ENCODE peak calls at places on chromosomes 13 and 19, in seven cellular contexts. One of them, this sample, is unnamed. For H3K4me1 and H3K9me3, the result is how much of the 10 kb centered on the place peaks cover.

GRCh38 chr13:73465629-73465974 is 406.8 kb downstream of the KLF5 start:
- DNase-seq in HCT116: peak
- DNase-seq in gastrocnemius medialis: no peak
- DNase-seq in fibroblast of lung: peak
- DNase-seq in tibial nerve: no peak
- DNase-seq in neuronal stem cell: no peak
- DNase-seq in PC-3: peak
- DNase-seq in this sample: no peak

GRCh38 chr19:37874784-37875183 is 31.6 kb downstream of the WDR87 start:
- DNase-seq in HCT116: no peak
- DNase-seq in gastrocnemius medialis: no peak
- DNase-seq in fibroblast of lung: peak
- DNase-seq in tibial nerve: no peak
- DNase-seq in neuronal stem cell: no peak
- DNase-seq in PC-3: no peak
- DNase-seq in this sample: no peak

GRCh38 chr13:76882431-76882830 is 3.8 kb downstream of the KCTD12 start:
- DNase-seq in HCT116: no peak
- DNase-seq in gastrocnemius medialis: no peak
- DNase-seq in fibroblast of lung: peak
- DNase-seq in tibial nerve: no peak
- DNase-seq in neuronal stem cell: no peak
- DNase-seq in PC-3: no peak
- DNase-seq in this sample: peak

GRCh38 chr13:102141625-102142472 is 260.0 kb downstream of the FGF14 start:
- DNase-seq in HCT116: no peak
- DNase-seq in gastrocnemius medialis: no peak
- DNase-seq in fibroblast of lung: peak
- DNase-seq in tibial nerve: no peak
- DNase-seq in neuronal stem cell: no peak
- DNase-seq in PC-3: peak
- DNase-seq in this sample: no peak

GRCh38 chr13:52158629-52159158 is 703 bp downstream of the NEK3 start:
- DNase-seq in HCT116: no peak
- DNase-seq in gastrocnemius medialis: peak
- DNase-seq in fibroblast of lung: peak
- DNase-seq in tibial nerve: peak
- DNase-seq in neuronal stem cell: no peak
- DNase-seq in PC-3: peak
- DNase-seq in this sample: peak

GRCh38 chr13:90732049-90732448 is 615.4 kb upstream of the MIR17HG start:
- DNase-seq in HCT116: no peak
- DNase-seq in gastrocnemius medialis: no peak
- DNase-seq in fibroblast of lung: no peak
- DNase-seq in tibial nerve: no peak
- DNase-seq in neuronal stem cell: no peak
- DNase-seq in PC-3: peak
- DNase-seq in this sample: no peak

GRCh38 chr19:8641908-8642547 is 11.6 kb downstream of the NFILZ start:
- DNase-seq in HCT116: peak
- DNase-seq in gastrocnemius medialis: no peak
- DNase-seq in fibroblast of lung: peak
- DNase-seq in tibial nerve: peak
- DNase-seq in neuronal stem cell: no peak
- DNase-seq in PC-3: peak
- DNase-seq in this sample: no peak

GRCh38 chr13:34469212-34469983 is 472.7 kb upstream of the NBEA start:
- DNase-seq in HCT116: no peak
- DNase-seq in gastrocnemius medialis: no peak
- DNase-seq in fibroblast of lung: peak
- DNase-seq in tibial nerve: no peak
- DNase-seq in neuronal stem cell: no peak
- DNase-seq in PC-3: peak
- DNase-seq in this sample: no peak

GRCh38 chr13:71260246-71260645 is 606.8 kb downstream of the DACH1 start:
- DNase-seq in HCT116: no peak
- DNase-seq in gastrocnemius medialis: no peak
- DNase-seq in fibroblast of lung: no peak
- DNase-seq in tibial nerve: no peak
- DNase-seq in neuronal stem cell: no peak
- DNase-seq in PC-3: no peak
- DNase-seq in this sample: no peak

GRCh38 chr13:38637576-38637975 is 49.3 kb upstream of the FREM2 start:
- DNase-seq in HCT116: no peak
- DNase-seq in gastrocnemius medialis: no peak
- DNase-seq in fibroblast of lung: no peak
- DNase-seq in tibial nerve: no peak
- DNase-seq in neuronal stem cell: no peak
- DNase-seq in PC-3: peak
- DNase-seq in this sample: no peak

GRCh38 chr13:84439108-84439507 is 556.8 kb upstream of the SLITRK1 start:
- DNase-seq in HCT116: no peak
- DNase-seq in gastrocnemius medialis: no peak
- DNase-seq in fibroblast of lung: peak
- DNase-seq in tibial nerve: no peak
- DNase-seq in neuronal stem cell: no peak
- DNase-seq in PC-3: no peak
- DNase-seq in this sample: no peak

GRCh38 chr13:30818323-30818960 is 83.1 kb downstream of the ALOX5AP start:
- DNase-seq in HCT116: no peak
- DNase-seq in gastrocnemius medialis: no peak
- DNase-seq in fibroblast of lung: peak
- DNase-seq in tibial nerve: no peak
- DNase-seq in neuronal stem cell: no peak
- DNase-seq in PC-3: no peak
- DNase-seq in this sample: peak

GRCh38 chr19:38841787-38842438 is 7.9 kb downstream of the HNRNPL start:
- DNase-seq in HCT116: no peak
- DNase-seq in gastrocnemius medialis: no peak
- DNase-seq in fibroblast of lung: no peak
- DNase-seq in tibial nerve: no peak
- DNase-seq in neuronal stem cell: no peak
- DNase-seq in PC-3: no peak
- DNase-seq in this sample: peak

GRCh38 chr19:45147835-45148676 is 12.7 kb downstream of the NKPD1 start:
- DNase-seq in HCT116: no peak
- DNase-seq in gastrocnemius medialis: no peak
- DNase-seq in fibroblast of lung: no peak
- DNase-seq in tibial nerve: no peak
- DNase-seq in neuronal stem cell: no peak
- DNase-seq in PC-3: no peak
- DNase-seq in this sample: peak

GRCh38 chr19:4441994-4442845 is 15.4 kb downstream of the UBXN6 start:
- DNase-seq in HCT116: no peak
- DNase-seq in gastrocnemius medialis: no peak
- DNase-seq in fibroblast of lung: no peak
- DNase-seq in tibial nerve: no peak
- DNase-seq in neuronal stem cell: no peak
- DNase-seq in PC-3: no peak
- DNase-seq in this sample: no peak

GRCh38 chr19:4656102-4656501 is 14.0 kb downstream of the MYDGF start:
- DNase-seq in HCT116: no peak
- DNase-seq in gastrocnemius medialis: no peak
- DNase-seq in fibroblast of lung: no peak
- DNase-seq in tibial nerve: no peak
- DNase-seq in neuronal stem cell: no peak
- DNase-seq in PC-3: no peak
- DNase-seq in this sample: no peak

GRCh38 chr13:49304763-49305695 is 57.3 kb downstream of the CDADC1 start:
- DNase-seq in HCT116: no peak
- DNase-seq in gastrocnemius medialis: no peak
- DNase-seq in fibroblast of lung: no peak
- DNase-seq in tibial nerve: no peak
- DNase-seq in neuronal stem cell: no peak
- DNase-seq in PC-3: no peak
- DNase-seq in this sample: no peak

GRCh38 chr19:23381114-23381513 is 14.2 kb downstream of the ZNF91 start:
- DNase-seq in HCT116: no peak
- DNase-seq in gastrocnemius medialis: no peak
- DNase-seq in fibroblast of lung: no peak
- DNase-seq in tibial nerve: no peak
- DNase-seq in neuronal stem cell: no peak
- DNase-seq in PC-3: peak
- DNase-seq in this sample: no peak
- H3K27ac ChIP-seq in HCT116: no peak
- H3K27ac ChIP-seq in gastrocnemius medialis: no peak
- H3K27ac ChIP-seq in fibroblast of lung: no peak
- H3K27ac ChIP-seq in tibial nerve: no peak
- H3K27ac ChIP-seq in neuronal stem cell: no peak
- H3K27ac ChIP-seq in PC-3: no peak
- H3K27ac ChIP-seq in this sample: no peak

DNA sequence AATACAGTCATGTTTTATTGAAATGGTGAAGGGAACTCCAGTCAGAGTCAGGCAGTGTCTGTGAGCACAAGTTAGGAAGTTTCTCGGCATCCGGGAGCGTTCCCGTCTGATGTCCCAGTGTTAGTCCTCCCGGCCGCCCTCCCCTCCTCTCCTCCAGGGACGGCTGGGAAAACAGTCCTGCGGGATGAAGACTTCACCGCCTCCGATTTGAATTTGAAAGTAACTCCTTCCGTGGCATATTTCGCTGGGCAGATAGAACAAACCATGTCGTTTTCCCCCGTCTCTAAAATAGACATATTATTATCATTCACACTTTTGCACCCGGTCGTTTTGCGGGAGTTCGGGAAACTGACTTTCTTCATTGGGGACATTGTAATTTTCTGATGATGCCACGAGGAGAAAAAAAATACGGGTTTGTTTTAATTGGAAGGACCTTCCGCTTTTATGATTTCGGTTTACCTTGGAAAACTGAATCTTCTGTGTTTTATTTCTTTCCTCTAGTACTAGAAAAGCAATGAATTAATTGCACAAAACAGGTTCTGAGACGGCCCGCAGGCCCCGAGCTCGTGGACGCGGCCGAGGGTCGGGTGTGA is 76.6 kb downstream of the ZIC5 start:
- DNase-seq in HCT116: no peak
- DNase-seq in gastrocnemius medialis: no peak
- DNase-seq in fibroblast of lung: peak
- DNase-seq in tibial nerve: no peak
- DNase-seq in neuronal stem cell: no peak
- DNase-seq in PC-3: no peak
- DNase-seq in this sample: no peak
- H3K4me1 ChIP-seq in HCT116: under half
- H3K4me1 ChIP-seq in gastrocnemius medialis: under half
- H3K4me1 ChIP-seq in fibroblast of lung: under half
- H3K4me1 ChIP-seq in tibial nerve: under half
- H3K4me1 ChIP-seq in neuronal stem cell: under half
- H3K4me1 ChIP-seq in PC-3: under half
- H3K4me1 ChIP-seq in this sample: under half

GRCh38 chr19:50044922-50045321 is 19.1 kb downstream of the ZNF473 start:
- DNase-seq in HCT116: no peak
- DNase-seq in gastrocnemius medialis: no peak
- DNase-seq in fibroblast of lung: no peak
- DNase-seq in tibial nerve: no peak
- DNase-seq in neuronal stem cell: no peak
- DNase-seq in PC-3: no peak
- DNase-seq in this sample: no peak
- H3K9me3 ChIP-seq in HCT116: half or more
- H3K9me3 ChIP-seq in gastrocnemius medialis: under half
- H3K9me3 ChIP-seq in fibroblast of lung: under half
- H3K9me3 ChIP-seq in tibial nerve: under half
- H3K9me3 ChIP-seq in neuronal stem cell: half or more
- H3K9me3 ChIP-seq in PC-3: under half
- H3K9me3 ChIP-seq in this sample: under half

DNA sequence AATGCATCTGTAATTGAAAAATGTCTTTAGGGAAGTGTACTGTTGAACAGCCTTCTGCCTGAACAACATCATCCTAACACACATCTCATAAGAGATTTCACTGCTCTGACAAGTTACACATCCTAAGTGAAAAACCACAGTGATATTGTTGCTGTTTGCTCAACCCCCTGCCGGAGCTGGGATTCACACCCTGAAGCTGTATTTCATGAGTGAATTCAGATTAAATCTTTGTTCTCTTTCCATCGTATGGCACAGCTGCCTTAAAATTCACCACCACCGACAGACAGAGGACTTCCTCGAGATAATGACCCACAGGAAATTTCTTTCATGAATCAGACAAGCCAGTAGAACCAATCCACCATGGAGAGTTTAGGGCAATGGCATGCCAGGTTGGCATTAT is 280.8 kb downstream of the DCT start:
- DNase-seq in HCT116: no peak
- DNase-seq in gastrocnemius medialis: no peak
- DNase-seq in fibroblast of lung: no peak
- DNase-seq in tibial nerve: no peak
- DNase-seq in neuronal stem cell: no peak
- DNase-seq in PC-3: no peak
- DNase-seq in this sample: no peak
- H3K27ac ChIP-seq in HCT116: no peak
- H3K27ac ChIP-seq in gastrocnemius medialis: no peak
- H3K27ac ChIP-seq in fibroblast of lung: no peak
- H3K27ac ChIP-seq in tibial nerve: no peak
- H3K27ac ChIP-seq in neuronal stem cell: no peak
- H3K27ac ChIP-seq in PC-3: no peak
- H3K27ac ChIP-seq in this sample: no peak

DNA sequence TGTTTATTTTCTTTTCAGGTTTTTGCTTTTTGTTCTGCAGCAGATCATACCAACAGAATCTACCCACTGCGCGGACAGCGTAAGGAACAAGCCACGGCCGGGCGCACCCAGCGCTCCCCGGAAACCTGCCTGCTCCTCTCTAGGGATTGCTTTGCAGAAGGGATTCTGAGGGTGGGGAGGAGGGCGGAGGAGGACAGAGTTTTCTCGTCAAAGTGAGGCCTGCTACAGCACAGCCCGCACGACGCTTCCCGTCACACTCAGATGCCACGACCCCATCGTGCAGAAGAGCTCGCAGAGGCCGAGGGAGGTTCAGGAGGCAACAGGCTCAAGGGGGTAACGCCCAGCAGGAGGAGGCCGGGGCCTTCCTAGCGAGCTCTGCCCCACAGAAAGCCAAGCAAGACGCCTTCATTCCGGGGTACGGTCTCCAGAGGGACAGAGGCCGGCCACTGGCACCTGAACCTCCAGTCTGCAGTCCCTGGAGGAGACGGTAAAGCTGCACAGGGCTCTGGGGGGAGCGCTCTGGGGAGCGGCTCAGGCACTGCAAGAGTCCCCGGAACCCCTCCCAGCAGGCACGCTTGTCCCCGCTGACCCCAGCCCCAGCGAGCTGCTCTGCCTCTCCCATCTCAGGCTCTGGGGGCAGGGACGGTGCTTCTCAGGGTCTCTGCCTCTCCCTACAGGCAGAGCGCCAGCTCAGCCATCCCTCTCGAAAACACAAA is 6.9 kb downstream of the REXO1 start:
- DNase-seq in HCT116: no peak
- DNase-seq in gastrocnemius medialis: no peak
- DNase-seq in fibroblast of lung: no peak
- DNase-seq in tibial nerve: no peak
- DNase-seq in neuronal stem cell: no peak
- DNase-seq in PC-3: no peak
- DNase-seq in this sample: no peak
- H3K4me1 ChIP-seq in HCT116: under half
- H3K4me1 ChIP-seq in gastrocnemius medialis: half or more
- H3K4me1 ChIP-seq in fibroblast of lung: under half
- H3K4me1 ChIP-seq in tibial nerve: half or more
- H3K4me1 ChIP-seq in neuronal stem cell: under half
- H3K4me1 ChIP-seq in PC-3: under half
- H3K4me1 ChIP-seq in this sample: under half

DNA sequence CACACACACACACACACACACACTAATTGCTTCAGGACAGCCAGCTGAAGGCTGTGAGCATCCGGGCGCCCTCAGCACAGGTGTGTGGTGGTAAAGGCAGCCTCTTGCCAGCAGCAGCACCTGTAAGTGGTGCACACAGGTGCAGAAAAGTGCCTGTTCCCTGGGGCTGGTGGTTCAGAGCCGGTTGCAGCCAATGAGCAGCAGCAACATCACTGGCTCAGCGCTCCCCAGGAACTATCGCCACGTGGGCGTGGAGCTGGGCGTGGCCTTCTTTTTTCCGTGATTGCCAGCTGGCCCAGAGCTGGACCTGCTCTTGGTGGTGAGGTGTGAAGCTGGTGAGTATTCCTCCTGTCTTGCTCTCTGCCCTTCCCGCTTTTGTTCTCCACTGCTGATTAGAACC is at the start of gene NLRP5:
- DNase-seq in HCT116: peak
- DNase-seq in gastrocnemius medialis: no peak
- DNase-seq in fibroblast of lung: no peak
- DNase-seq in tibial nerve: no peak
- DNase-seq in neuronal stem cell: no peak
- DNase-seq in PC-3: no peak
- DNase-seq in this sample: no peak
- H3K9me3 ChIP-seq in HCT116: under half
- H3K9me3 ChIP-seq in gastrocnemius medialis: under half
- H3K9me3 ChIP-seq in fibroblast of lung: under half
- H3K9me3 ChIP-seq in tibial nerve: under half
- H3K9me3 ChIP-seq in neuronal stem cell: under half
- H3K9me3 ChIP-seq in PC-3: under half
- H3K9me3 ChIP-seq in this sample: under half

This sample was measured in right cardiac atrium.